ENCODE peak calls at places on chromosomes 6 and 20, in nine cellular contexts. One of them, this sample, is unnamed.

GRCh38 chr20:2172305-2173175 is 70.9 kb downstream of the STK35 start:
- DNase-seq in amniotic stem cell: peak
- DNase-seq in KBM-7: peak
- DNase-seq in neural crest cell: peak
- DNase-seq in stimulated activated CD4-positive, alpha-beta T cell treated with anti-CD3 and anti-CD28 coated beads, Interleukin-12 subunit alpha, Interleukin-12 subunit beta, amount 100 ng/mL, for 48 hours: peak
- DNase-seq in SW480: peak
- DNase-seq in Caki2: peak
- DNase-seq in lung: peak
- DNase-seq in mucosa of gallbladder: peak
- DNase-seq in this sample: peak

GRCh38 chr20:34574426-34574825 is 15.9 kb downstream of the MAP1LC3A start:
- DNase-seq in amniotic stem cell: no peak
- DNase-seq in KBM-7: no peak
- DNase-seq in neural crest cell: no peak
- DNase-seq in stimulated activated CD4-positive, alpha-beta T cell treated with anti-CD3 and anti-CD28 coated beads, Interleukin-12 subunit alpha, Interleukin-12 subunit beta, amount 100 ng/mL, for 48 hours: no peak
- DNase-seq in SW480: no peak
- DNase-seq in Caki2: no peak
- DNase-seq in lung: no peak
- DNase-seq in mucosa of gallbladder: no peak
- DNase-seq in this sample: no peak

GRCh38 chr6:79353226-79353625 is 118.7 kb upstream of the HMGN3 start:
- DNase-seq in amniotic stem cell: no peak
- DNase-seq in KBM-7: no peak
- DNase-seq in neural crest cell: no peak
- DNase-seq in stimulated activated CD4-positive, alpha-beta T cell treated with anti-CD3 and anti-CD28 coated beads, Interleukin-12 subunit alpha, Interleukin-12 subunit beta, amount 100 ng/mL, for 48 hours: no peak
- DNase-seq in SW480: no peak
- DNase-seq in Caki2: no peak
- DNase-seq in lung: no peak
- DNase-seq in mucosa of gallbladder: no peak
- DNase-seq in this sample: no peak

GRCh38 chr20:25220810-25221591 is 25.5 kb downstream of the ENTPD6 start:
- DNase-seq in amniotic stem cell: no peak
- DNase-seq in KBM-7: no peak
- DNase-seq in neural crest cell: no peak
- DNase-seq in stimulated activated CD4-positive, alpha-beta T cell treated with anti-CD3 and anti-CD28 coated beads, Interleukin-12 subunit alpha, Interleukin-12 subunit beta, amount 100 ng/mL, for 48 hours: no peak
- DNase-seq in SW480: no peak
- DNase-seq in Caki2: no peak
- DNase-seq in lung: no peak
- DNase-seq in mucosa of gallbladder: no peak
- DNase-seq in this sample: no peak

GRCh38 chr6:29734046-29735018 is 11.1 kb downstream of the HLA-F start:
- DNase-seq in amniotic stem cell: no peak
- DNase-seq in KBM-7: no peak
- DNase-seq in neural crest cell: no peak
- DNase-seq in stimulated activated CD4-positive, alpha-beta T cell treated with anti-CD3 and anti-CD28 coated beads, Interleukin-12 subunit alpha, Interleukin-12 subunit beta, amount 100 ng/mL, for 48 hours: no peak
- DNase-seq in SW480: no peak
- DNase-seq in Caki2: no peak
- DNase-seq in lung: no peak
- DNase-seq in mucosa of gallbladder: no peak
- DNase-seq in this sample: no peak

GRCh38 chr6:167699141-167700036 is 127.3 kb upstream of the AFDN start:
- DNase-seq in amniotic stem cell: no peak
- DNase-seq in KBM-7: peak
- DNase-seq in neural crest cell: no peak
- DNase-seq in stimulated activated CD4-positive, alpha-beta T cell treated with anti-CD3 and anti-CD28 coated beads, Interleukin-12 subunit alpha, Interleukin-12 subunit beta, amount 100 ng/mL, for 48 hours: peak
- DNase-seq in SW480: no peak
- DNase-seq in Caki2: no peak
- DNase-seq in lung: peak
- DNase-seq in mucosa of gallbladder: peak
- DNase-seq in this sample: peak

GRCh38 chr20:23147964-23148720 is 62.0 kb upstream of the CD93 start:
- DNase-seq in amniotic stem cell: peak
- DNase-seq in KBM-7: peak
- DNase-seq in neural crest cell: no peak
- DNase-seq in stimulated activated CD4-positive, alpha-beta T cell treated with anti-CD3 and anti-CD28 coated beads, Interleukin-12 subunit alpha, Interleukin-12 subunit beta, amount 100 ng/mL, for 48 hours: peak
- DNase-seq in SW480: peak
- DNase-seq in Caki2: peak
- DNase-seq in lung: peak
- DNase-seq in mucosa of gallbladder: no peak
- DNase-seq in this sample: no peak

GRCh38 chr6:7238900-7239589 is 74.0 kb downstream of the SSR1 start:
- DNase-seq in amniotic stem cell: peak
- DNase-seq in KBM-7: peak
- DNase-seq in neural crest cell: peak
- DNase-seq in stimulated activated CD4-positive, alpha-beta T cell treated with anti-CD3 and anti-CD28 coated beads, Interleukin-12 subunit alpha, Interleukin-12 subunit beta, amount 100 ng/mL, for 48 hours: peak
- DNase-seq in SW480: peak
- DNase-seq in Caki2: peak
- DNase-seq in lung: peak
- DNase-seq in mucosa of gallbladder: peak
- DNase-seq in this sample: peak

GRCh38 chr6:39688494-39688893 is 36.7 kb downstream of the KIF6 start:
- DNase-seq in amniotic stem cell: no peak
- DNase-seq in KBM-7: no peak
- DNase-seq in neural crest cell: no peak
- DNase-seq in stimulated activated CD4-positive, alpha-beta T cell treated with anti-CD3 and anti-CD28 coated beads, Interleukin-12 subunit alpha, Interleukin-12 subunit beta, amount 100 ng/mL, for 48 hours: no peak
- DNase-seq in SW480: no peak
- DNase-seq in Caki2: no peak
- DNase-seq in lung: no peak
- DNase-seq in mucosa of gallbladder: no peak
- DNase-seq in this sample: no peak

GRCh38 chr6:17884501-17885039 is 102.9 kb downstream of the KIF13A start:
- DNase-seq in amniotic stem cell: no peak
- DNase-seq in KBM-7: peak
- DNase-seq in neural crest cell: no peak
- DNase-seq in stimulated activated CD4-positive, alpha-beta T cell treated with anti-CD3 and anti-CD28 coated beads, Interleukin-12 subunit alpha, Interleukin-12 subunit beta, amount 100 ng/mL, for 48 hours: no peak
- DNase-seq in SW480: no peak
- DNase-seq in Caki2: no peak
- DNase-seq in lung: no peak
- DNase-seq in mucosa of gallbladder: no peak
- DNase-seq in this sample: peak

GRCh38 chr20:21505810-21506530 is 7.9 kb downstream of the NKX2-2 start:
- DNase-seq in amniotic stem cell: no peak
- DNase-seq in KBM-7: peak
- DNase-seq in neural crest cell: peak
- DNase-seq in stimulated activated CD4-positive, alpha-beta T cell treated with anti-CD3 and anti-CD28 coated beads, Interleukin-12 subunit alpha, Interleukin-12 subunit beta, amount 100 ng/mL, for 48 hours: peak
- DNase-seq in SW480: peak
- DNase-seq in Caki2: no peak
- DNase-seq in lung: no peak
- DNase-seq in mucosa of gallbladder: peak
- DNase-seq in this sample: no peak

GRCh38 chr6:108945686-108946158 is 97.5 kb downstream of the ARMC2 start:
- DNase-seq in amniotic stem cell: no peak
- DNase-seq in KBM-7: no peak
- DNase-seq in neural crest cell: no peak
- DNase-seq in stimulated activated CD4-positive, alpha-beta T cell treated with anti-CD3 and anti-CD28 coated beads, Interleukin-12 subunit alpha, Interleukin-12 subunit beta, amount 100 ng/mL, for 48 hours: no peak
- DNase-seq in SW480: no peak
- DNase-seq in Caki2: no peak
- DNase-seq in lung: no peak
- DNase-seq in mucosa of gallbladder: peak
- DNase-seq in this sample: no peak

GRCh38 chr6:3281669-3282460 is 23.1 kb downstream of the PSMG4 start:
- DNase-seq in amniotic stem cell: peak
- DNase-seq in KBM-7: no peak
- DNase-seq in neural crest cell: no peak
- DNase-seq in stimulated activated CD4-positive, alpha-beta T cell treated with anti-CD3 and anti-CD28 coated beads, Interleukin-12 subunit alpha, Interleukin-12 subunit beta, amount 100 ng/mL, for 48 hours: no peak
- DNase-seq in SW480: no peak
- DNase-seq in Caki2: no peak
- DNase-seq in lung: no peak
- DNase-seq in mucosa of gallbladder: no peak
- DNase-seq in this sample: no peak

GRCh38 chr6:96104910-96105309 is 89.1 kb downstream of the FUT9 start:
- DNase-seq in amniotic stem cell: no peak
- DNase-seq in KBM-7: no peak
- DNase-seq in neural crest cell: no peak
- DNase-seq in stimulated activated CD4-positive, alpha-beta T cell treated with anti-CD3 and anti-CD28 coated beads, Interleukin-12 subunit alpha, Interleukin-12 subunit beta, amount 100 ng/mL, for 48 hours: no peak
- DNase-seq in SW480: no peak
- DNase-seq in Caki2: no peak
- DNase-seq in lung: no peak
- DNase-seq in mucosa of gallbladder: no peak
- DNase-seq in this sample: no peak

GRCh38 chr6:111691345-111692225 is 85.9 kb upstream of the TRAF3IP2 start:
- DNase-seq in amniotic stem cell: no peak
- DNase-seq in KBM-7: no peak
- DNase-seq in neural crest cell: no peak
- DNase-seq in stimulated activated CD4-positive, alpha-beta T cell treated with anti-CD3 and anti-CD28 coated beads, Interleukin-12 subunit alpha, Interleukin-12 subunit beta, amount 100 ng/mL, for 48 hours: no peak
- DNase-seq in SW480: no peak
- DNase-seq in Caki2: no peak
- DNase-seq in lung: no peak
- DNase-seq in mucosa of gallbladder: peak
- DNase-seq in this sample: no peak

GRCh38 chr6:125807293-125807692 is 16.5 kb downstream of the NCOA7 start:
- DNase-seq in amniotic stem cell: no peak
- DNase-seq in KBM-7: no peak
- DNase-seq in neural crest cell: no peak
- DNase-seq in stimulated activated CD4-positive, alpha-beta T cell treated with anti-CD3 and anti-CD28 coated beads, Interleukin-12 subunit alpha, Interleukin-12 subunit beta, amount 100 ng/mL, for 48 hours: no peak
- DNase-seq in SW480: no peak
- DNase-seq in Caki2: no peak
- DNase-seq in lung: no peak
- DNase-seq in mucosa of gallbladder: no peak
- DNase-seq in this sample: no peak

GRCh38 chr6:150297327-150298028 is 71.3 kb upstream of the IYD start:
- DNase-seq in amniotic stem cell: no peak
- DNase-seq in KBM-7: no peak
- DNase-seq in neural crest cell: no peak
- DNase-seq in stimulated activated CD4-positive, alpha-beta T cell treated with anti-CD3 and anti-CD28 coated beads, Interleukin-12 subunit alpha, Interleukin-12 subunit beta, amount 100 ng/mL, for 48 hours: no peak
- DNase-seq in SW480: peak
- DNase-seq in Caki2: peak
- DNase-seq in lung: no peak
- DNase-seq in mucosa of gallbladder: no peak
- DNase-seq in this sample: no peak

GRCh38 chr20:19890358-19891117 is 126.6 kb upstream of the NAA20 start:
- DNase-seq in amniotic stem cell: no peak
- DNase-seq in KBM-7: no peak
- DNase-seq in neural crest cell: no peak
- DNase-seq in stimulated activated CD4-positive, alpha-beta T cell treated with anti-CD3 and anti-CD28 coated beads, Interleukin-12 subunit alpha, Interleukin-12 subunit beta, amount 100 ng/mL, for 48 hours: no peak
- DNase-seq in SW480: no peak
- DNase-seq in Caki2: peak
- DNase-seq in lung: no peak
- DNase-seq in mucosa of gallbladder: no peak
- DNase-seq in this sample: no peak

GRCh38 chr20:50321797-50322480 is 131.3 kb downstream of the CEBPB start:
- DNase-seq in amniotic stem cell: no peak
- DNase-seq in KBM-7: no peak
- DNase-seq in neural crest cell: no peak
- DNase-seq in stimulated activated CD4-positive, alpha-beta T cell treated with anti-CD3 and anti-CD28 coated beads, Interleukin-12 subunit alpha, Interleukin-12 subunit beta, amount 100 ng/mL, for 48 hours: no peak
- DNase-seq in SW480: no peak
- DNase-seq in Caki2: no peak
- DNase-seq in lung: peak
- DNase-seq in mucosa of gallbladder: no peak
- DNase-seq in this sample: no peak

GRCh38 chr20:25076731-25077609 is 5.0 kb downstream of the VSX1 start:
- DNase-seq in amniotic stem cell: no peak
- DNase-seq in KBM-7: no peak
- DNase-seq in neural crest cell: no peak
- DNase-seq in stimulated activated CD4-positive, alpha-beta T cell treated with anti-CD3 and anti-CD28 coated beads, Interleukin-12 subunit alpha, Interleukin-12 subunit beta, amount 100 ng/mL, for 48 hours: no peak
- DNase-seq in SW480: peak
- DNase-seq in Caki2: peak
- DNase-seq in lung: no peak
- DNase-seq in mucosa of gallbladder: peak
- DNase-seq in this sample: peak

GRCh38 chr6:111101987-111102386 is 14.7 kb downstream of the SLC16A10 start:
- DNase-seq in amniotic stem cell: no peak
- DNase-seq in KBM-7: no peak
- DNase-seq in neural crest cell: no peak
- DNase-seq in stimulated activated CD4-positive, alpha-beta T cell treated with anti-CD3 and anti-CD28 coated beads, Interleukin-12 subunit alpha, Interleukin-12 subunit beta, amount 100 ng/mL, for 48 hours: no peak
- DNase-seq in SW480: no peak
- DNase-seq in Caki2: no peak
- DNase-seq in lung: no peak
- DNase-seq in mucosa of gallbladder: no peak
- DNase-seq in this sample: no peak

GRCh38 chr6:82365011-82365751 is 1.6 kb downstream of the TPBG start:
- DNase-seq in amniotic stem cell: peak
- DNase-seq in KBM-7: no peak
- DNase-seq in neural crest cell: peak
- DNase-seq in stimulated activated CD4-positive, alpha-beta T cell treated with anti-CD3 and anti-CD28 coated beads, Interleukin-12 subunit alpha, Interleukin-12 subunit beta, amount 100 ng/mL, for 48 hours: no peak
- DNase-seq in SW480: peak
- DNase-seq in Caki2: peak
- DNase-seq in lung: no peak
- DNase-seq in mucosa of gallbladder: peak
- DNase-seq in this sample: no peak

GRCh38 chr6:112478036-112478435 is 130.9 kb downstream of the RFPL4B start:
- DNase-seq in amniotic stem cell: no peak
- DNase-seq in KBM-7: no peak
- DNase-seq in neural crest cell: no peak
- DNase-seq in stimulated activated CD4-positive, alpha-beta T cell treated with anti-CD3 and anti-CD28 coated beads, Interleukin-12 subunit alpha, Interleukin-12 subunit beta, amount 100 ng/mL, for 48 hours: no peak
- DNase-seq in SW480: no peak
- DNase-seq in Caki2: no peak
- DNase-seq in lung: no peak
- DNase-seq in mucosa of gallbladder: no peak
- DNase-seq in this sample: no peak

GRCh38 chr20:37670426-37670825 is 23.4 kb upstream of the CTNNBL1 start:
- DNase-seq in amniotic stem cell: no peak
- DNase-seq in KBM-7: no peak
- DNase-seq in neural crest cell: no peak
- DNase-seq in stimulated activated CD4-positive, alpha-beta T cell treated with anti-CD3 and anti-CD28 coated beads, Interleukin-12 subunit alpha, Interleukin-12 subunit beta, amount 100 ng/mL, for 48 hours: no peak
- DNase-seq in SW480: no peak
- DNase-seq in Caki2: no peak
- DNase-seq in lung: no peak
- DNase-seq in mucosa of gallbladder: no peak
- DNase-seq in this sample: no peak

GRCh38 chr6:145723646-145724045 is 11.7 kb downstream of the EPM2A start:
- DNase-seq in amniotic stem cell: no peak
- DNase-seq in KBM-7: no peak
- DNase-seq in neural crest cell: no peak
- DNase-seq in stimulated activated CD4-positive, alpha-beta T cell treated with anti-CD3 and anti-CD28 coated beads, Interleukin-12 subunit alpha, Interleukin-12 subunit beta, amount 100 ng/mL, for 48 hours: no peak
- DNase-seq in SW480: no peak
- DNase-seq in Caki2: no peak
- DNase-seq in lung: no peak
- DNase-seq in mucosa of gallbladder: no peak
- DNase-seq in this sample: no peak

GRCh38 chr20:48267825-48268615 is 482.7 kb upstream of the SULF2 start:
- DNase-seq in amniotic stem cell: no peak
- DNase-seq in KBM-7: no peak
- DNase-seq in neural crest cell: no peak
- DNase-seq in stimulated activated CD4-positive, alpha-beta T cell treated with anti-CD3 and anti-CD28 coated beads, Interleukin-12 subunit alpha, Interleukin-12 subunit beta, amount 100 ng/mL, for 48 hours: no peak
- DNase-seq in SW480: no peak
- DNase-seq in Caki2: no peak
- DNase-seq in lung: no peak
- DNase-seq in mucosa of gallbladder: no peak
- DNase-seq in this sample: no peak

GRCh38 chr20:62732766-62733165 is 24.1 kb downstream of the NTSR1 start:
- DNase-seq in amniotic stem cell: no peak
- DNase-seq in KBM-7: no peak
- DNase-seq in neural crest cell: no peak
- DNase-seq in stimulated activated CD4-positive, alpha-beta T cell treated with anti-CD3 and anti-CD28 coated beads, Interleukin-12 subunit alpha, Interleukin-12 subunit beta, amount 100 ng/mL, for 48 hours: no peak
- DNase-seq in SW480: no peak
- DNase-seq in Caki2: no peak
- DNase-seq in lung: no peak
- DNase-seq in mucosa of gallbladder: no peak
- DNase-seq in this sample: no peak

GRCh38 chr6:70371454-70372105 is 41.7 kb upstream of the FAM135A start:
- DNase-seq in amniotic stem cell: peak
- DNase-seq in KBM-7: peak
- DNase-seq in neural crest cell: no peak
- DNase-seq in stimulated activated CD4-positive, alpha-beta T cell treated with anti-CD3 and anti-CD28 coated beads, Interleukin-12 subunit alpha, Interleukin-12 subunit beta, amount 100 ng/mL, for 48 hours: no peak
- DNase-seq in SW480: peak
- DNase-seq in Caki2: peak
- DNase-seq in lung: no peak
- DNase-seq in mucosa of gallbladder: no peak
- DNase-seq in this sample: peak

This sample was measured in NAMALWA.